ENCODE peak calls at places on chromosomes 5 and 9, in six cellular contexts. Z, W, S, Y, J and C are unnamed samples.

GRCh38 chr5:163963881-163964280 is 458.5 kb downstream of the MAT2B start:
- DNase-seq in Z (no peak), J (no peak), W (no peak), Y (no peak), S (no peak), C (no peak)

GRCh38 chr5:168740821-168741213 is 161.6 kb upstream of the PANK3 start:
- DNase-seq in Z (no peak), J (no peak), Y (no peak), W (no peak), S (no peak), C (no peak)

GRCh38 chr5:159905496-159905895 is 10.8 kb upstream of the ADRA1B start:
- DNase-seq in S (no peak), W (peak; percentile 92), Z (peak; percentile 12), Y (peak; percentile 47), J (no peak), C (peak; percentile 98)

GRCh38 chr5:4226565-4226964 is 630.9 kb downstream of the IRX1 start:
- DNase-seq in J (no peak), Z (no peak), S (no peak), Y (no peak), W (no peak), C (no peak)

GRCh38 chr9:107739601-107740082 is 250.1 kb upstream of the KLF4 start:
- DNase-seq in W (peak; percentile 75), Z (no peak), S (no peak), Y (no peak), J (no peak), C (peak; percentile 81)

GRCh38 chr5:72108200-72109050 is 1.1 kb downstream of the MAP1B start:
- DNase-seq in W (peak; percentile 88), Z (peak; percentile 78), Y (peak; percentile 80), S (peak; percentile 82), J (no peak), C (peak; percentile 55)

GRCh38 chr9:80605129-80605528 is 1033.4 kb downstream of the TLE4 start:
- DNase-seq in Y (peak; percentile 39), Z (no peak), S (peak; percentile 4), J (no peak), W (peak; percentile 18), C (peak; percentile 49)

GRCh38 chr9:3441197-3441816 is 84.5 kb downstream of the RFX3 start:
- DNase-seq in Y (peak; percentile 58), W (peak; percentile 75), S (peak; percentile 28), J (peak; percentile 74), Z (peak; percentile 73), C (peak; percentile 63)

GRCh38 chr5:33936381-33937016 is at the start of gene RXFP3:
- DNase-seq in S (peak; percentile 50), Y (peak; percentile 14), J (no peak), W (peak; percentile 49), Z (no peak), C (no peak)

GRCh38 chr9:101354143-101354764 is 30.6 kb downstream of the BAAT start:
- DNase-seq in J (no peak), W (peak; percentile 8), S (no peak), Z (no peak), Y (peak; percentile 72), C (peak; percentile 22)

GRCh38 chr9:32580631-32581300 is 7.8 kb upstream of the NDUFB6 start:
- DNase-seq in Y (no peak), J (peak; percentile 51), S (no peak), Z (peak; percentile 51), W (no peak), C (no peak)

GRCh38 chr5:132257131-132258101 is at the start of gene PDLIM4:
- DNase-seq in Z (no peak), S (peak; percentile 96), Y (peak; percentile 74), J (no peak), W (peak; percentile 74), C (no peak)

GRCh38 chr5:138969323-138970013 is 94.3 kb upstream of the LRRTM2 start:
- DNase-seq in W (no peak), S (peak; percentile 54), Y (no peak), J (no peak), Z (no peak), C (no peak)

GRCh38 chr5:122366501-122366900 is 54.5 kb downstream of the SNCAIP start:
- DNase-seq in Y (no peak), J (no peak), W (no peak), Z (no peak), S (no peak), C (no peak)

GRCh38 chr9:124768275-124768674 is 2.8 kb downstream of the NR6A1 start:
- DNase-seq in Y (no peak), Z (no peak), J (no peak), W (no peak), S (no peak), C (no peak)

GRCh38 chr9:108707120-108707519 is 148.7 kb downstream of the ACTL7B start:
- DNase-seq in Y (no peak), J (no peak), S (no peak), W (no peak), Z (no peak), C (no peak)

GRCh38 chr5:31809037-31809910 is 170.3 kb downstream of the PDZD2 start:
- DNase-seq in S (peak; percentile 82), W (peak; percentile 84), J (peak; percentile 54), Z (peak; percentile 68), Y (peak; percentile 82), C (peak; percentile 84)

GRCh38 chr9:15722888-15723287 is 170.0 kb downstream of the CCDC171 start:
- DNase-seq in J (no peak), Z (no peak), S (no peak), Y (no peak), W (no peak), C (no peak)

GRCh38 chr9:71665247-71665646 is 103.1 kb downstream of the CEMIP2 start:
- DNase-seq in Y (no peak), J (no peak), Z (no peak), S (no peak), W (no peak), C (peak; percentile 30)

GRCh38 chr5:80619081-80619480 is 35.4 kb upstream of the MSH3 start:
- DNase-seq in Z (no peak), S (no peak), J (no peak), Y (no peak), W (no peak), C (no peak)

GRCh38 chr9:138097501-138097991 is 220.0 kb downstream of the CACNA1B start:
- DNase-seq in S (peak; percentile 15), Y (no peak), J (no peak), Z (no peak), W (no peak), C (no peak)

GRCh38 chr5:41527201-41527779 is 16.9 kb upstream of the PLCXD3 start:
- DNase-seq in Y (peak; percentile 8), W (peak; percentile 98), J (no peak), S (no peak), Z (no peak), C (peak; percentile 99)

GRCh38 chr5:97375959-97376358 is 192.9 kb upstream of the RIOK2 start:
- DNase-seq in Y (no peak), J (no peak), S (no peak), Z (no peak), W (no peak), C (no peak)

GRCh38 chr9:7780261-7780988 is 19.2 kb downstream of the DMAC1 start:
- DNase-seq in W (peak; percentile 55), S (no peak), J (no peak), Y (peak; percentile 16), Z (no peak), C (no peak)

GRCh38 chr5:133274597-133274935 is 222.8 kb downstream of the HSPA4 start:
- DNase-seq in W (peak; percentile 11), S (no peak), Y (peak; percentile 56), Z (no peak), J (no peak), C (no peak)

GRCh38 chr9:6459718-6460117 is 46.7 kb downstream of the UHRF2 start:
- DNase-seq in W (no peak), S (no peak), J (no peak), Y (no peak), Z (no peak), C (no peak)

GRCh38 chr5:44827681-44828080 is 18.9 kb downstream of the MRPS30 start:
- DNase-seq in Y (no peak), W (no peak), Z (no peak), J (no peak), S (no peak), C (no peak)
- TF ChIP-seq EZH2phosphoT487 in Y (no peak), W (no peak), Z (no peak), J (no peak), S (no peak), C (no peak)

GRCh38 chr5:157606046-157606445 is 30.5 kb upstream of the ADAM19 start:
- DNase-seq in S (peak; percentile 19), J (no peak), W (peak; percentile 17), Y (no peak), Z (no peak), C (no peak)
- H3K4me1 ChIP-seq in S (peaks cover 37% of the 10 kb centered on the region), J (peaks cover 43% of the 10 kb centered on the region), W (peaks cover 44% of the 10 kb centered on the region), Y (no peaks in the 10 kb centered on the region), Z (peaks cover 11% of the 10 kb centered on the region), C (peaks cover 83% of the 10 kb centered on the region)

GRCh38 chr9:75462866-75463265 is 374.6 kb downstream of the OSTF1 start:
- DNase-seq in Y (no peak), W (no peak), Z (no peak), J (no peak), S (no peak), C (no peak)

GRCh38 chr9:75464726-75465125 is 376.4 kb downstream of the OSTF1 start:
- DNase-seq in Y (no peak), S (no peak), Z (no peak), W (no peak), J (no peak), C (no peak)

GRCh38 chr9:75455444-75455921 is 367.2 kb downstream of the OSTF1 start:
- DNase-seq in J (peak; percentile 60), Z (peak; percentile 65), W (peak; percentile 44), S (no peak), Y (peak; percentile 32), C (no peak)

GRCh38 chr9:75457474-75458011 is 369.2 kb downstream of the OSTF1 start:
- DNase-seq in W (no peak), J (no peak), S (no peak), Y (no peak), Z (no peak), C (no peak)

DNA sequence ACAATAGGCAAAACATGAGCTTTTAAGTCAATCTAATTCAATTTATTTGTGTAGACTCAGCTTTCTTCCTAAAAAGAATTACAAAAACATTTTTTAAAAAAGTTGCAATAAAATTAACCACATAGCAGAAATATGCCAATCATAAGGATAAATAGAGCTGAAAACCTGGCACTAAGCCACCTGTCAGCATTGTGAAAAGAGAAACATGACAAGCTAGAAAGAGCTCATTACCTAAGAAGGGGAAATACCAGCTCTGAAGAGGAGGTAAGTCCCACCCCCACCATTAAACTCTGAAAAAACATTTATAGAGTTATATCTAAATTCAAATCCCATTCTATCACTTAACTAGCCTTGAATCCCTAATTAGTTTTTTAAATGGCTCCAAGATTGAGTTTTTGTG is 372.9 kb downstream of the OSTF1 start:
- DNase-seq in Y (no peak), W (no peak), Z (peak; percentile 72), J (no peak), S (no peak), C (no peak)
- TF ChIP-seq EZH2phosphoT487 in Y (no peak), W (no peak), Z (no peak), J (no peak), S (no peak), C (no peak)

DNA sequence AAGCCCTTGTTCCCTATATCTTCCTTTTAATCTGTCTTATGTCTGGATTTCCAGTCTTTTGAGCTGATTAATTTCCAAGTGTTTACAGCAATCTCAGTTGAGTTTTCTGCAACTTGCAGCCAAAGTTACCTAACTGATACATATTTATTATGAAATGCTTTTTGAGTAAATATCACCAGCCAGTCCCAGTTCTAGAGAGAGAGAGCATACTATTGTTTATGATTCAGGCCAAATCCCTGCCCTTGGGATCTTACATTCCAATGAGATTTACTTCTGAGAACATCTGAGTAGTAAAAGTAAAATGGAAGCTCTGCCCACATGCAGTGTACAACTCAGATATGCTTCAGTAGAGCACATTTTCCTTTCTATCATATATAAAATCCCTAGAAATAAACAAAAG is 661.7 kb downstream of the KCTD16 start:
- DNase-seq in J (no peak), W (no peak), S (no peak), Y (no peak), Z (no peak), C (no peak)
- H3K4me1 ChIP-seq in J (no peaks in the 10 kb centered on the region), W (no peaks in the 10 kb centered on the region), S (no peaks in the 10 kb centered on the region), Y (no peaks in the 10 kb centered on the region), Z (no peaks in the 10 kb centered on the region), C (no peaks in the 10 kb centered on the region)